ENCODE peak calls at places on chromosomes 7 and 10, in four cellular contexts. E, L, T and K are unnamed samples.

GRCh38 chr10:97805096-97805879 is 33.5 kb upstream of the SFRP5 start:
- DNase-seq in E (no peak), L (no peak), T (no peak), K (no peak)

GRCh38 chr10:100923580-100923979 is 10.8 kb downstream of the SLF2 start:
- DNase-seq in E (no peak), L (no peak), T (no peak), K (no peak)

GRCh38 chr7:150803161-150803860 is 2.7 kb downstream of the TMEM176A start:
- DNase-seq in E (no peak), L (no peak), T (no peak), K (no peak)

GRCh38 chr7:27199820-27200760 is at the start of gene HOXA13:
- DNase-seq in E (peak), L (peak), T (no peak), K (peak)

GRCh38 chr10:116000151-116000550 is 272.9 kb downstream of the GFRA1 start:
- DNase-seq in E (no peak), L (no peak), T (no peak), K (no peak)

GRCh38 chr7:44761207-44762161 is 12.8 kb downstream of the ZMIZ2 start:
- DNase-seq in E (peak), L (no peak), T (no peak), K (no peak)

GRCh38 chr7:150944066-150945042 is 33.8 kb downstream of the KCNH2 start:
- DNase-seq in E (no peak), L (no peak), T (no peak), K (no peak)

GRCh38 chr7:4134204-4134603 is 547.9 kb upstream of the FOXK1 start:
- DNase-seq in E (no peak), L (no peak), T (no peak), K (no peak)

GRCh38 chr7:116741625-116742316 is 69.8 kb downstream of the MET start:
- DNase-seq in E (no peak), L (no peak), T (peak), K (no peak)

GRCh38 chr7:67502929-67503328 is 506.3 kb downstream of the TYW1 start:
- DNase-seq in E (no peak), L (no peak), T (no peak), K (no peak)

GRCh38 chr7:32580646-32581045 is 85.4 kb downstream of the AVL9 start:
- DNase-seq in E (no peak), L (no peak), T (no peak), K (no peak)

GRCh38 chr10:78744521-78745090 is 324.2 kb upstream of the ZMIZ1 start:
- DNase-seq in E (no peak), L (no peak), T (no peak), K (no peak)

GRCh38 chr10:13882112-13882711 is 295.4 kb downstream of the PRPF18 start:
- DNase-seq in E (peak), L (peak), T (peak), K (peak)

GRCh38 chr7:9149499-9150082 is 716.2 kb downstream of the NXPH1 start:
- DNase-seq in E (no peak), L (no peak), T (no peak), K (no peak)

GRCh38 chr7:143381427-143382125 is 431 bp downstream of the ZYX start:
- DNase-seq in E (peak), L (no peak), T (peak), K (no peak)

GRCh38 chr7:91239171-91239604 is 25.0 kb upstream of the FZD1 start:
- DNase-seq in E (no peak), L (no peak), T (peak), K (no peak)

GRCh38 chr10:80598084-80598798 is 60.5 kb downstream of the SH2D4B start:
- DNase-seq in E (no peak), L (no peak), T (no peak), K (no peak)

GRCh38 chr10:116253716-116254115 is 19.3 kb downstream of the GFRA1 start:
- DNase-seq in E (no peak), L (no peak), T (no peak), K (no peak)

GRCh38 chr10:96699613-96700012 is 20.7 kb downstream of the PIK3AP1 start:
- DNase-seq in E (no peak), L (no peak), T (no peak), K (no peak)

GRCh38 chr10:93865794-93866193 is 28.0 kb upstream of the SLC35G1 start:
- DNase-seq in E (no peak), L (no peak), T (no peak), K (no peak)

GRCh38 chr7:78953090-78953489 is 500.4 kb downstream of the MAGI2 start:
- DNase-seq in E (no peak), L (no peak), T (peak), K (no peak)

GRCh38 chr10:96720422-96721206 is at the start of gene PIK3AP1:
- DNase-seq in E (peak), L (peak), T (no peak), K (peak)

GRCh38 chr7:45225560-45226335 is 68.2 kb downstream of the RAMP3 start:
- DNase-seq in E (no peak), L (no peak), T (no peak), K (peak)

GRCh38 chr7:27925573-27926201 is 185.7 kb downstream of the TAX1BP1 start:
- DNase-seq in E (no peak), L (no peak), T (no peak), K (no peak)

GRCh38 chr7:37312608-37313007 is 136.1 kb downstream of the ELMO1 start:
- DNase-seq in E (no peak), L (no peak), T (no peak), K (no peak)

GRCh38 chr7:107643407-107643806 is 17.2 kb upstream of the SLC26A4 start:
- DNase-seq in E (no peak), L (no peak), T (peak), K (no peak)

GRCh38 chr10:49631975-49632374 is 18.1 kb downstream of the CHAT start:
- DNase-seq in E (no peak), L (no peak), T (no peak), K (no peak)

GRCh38 chr10:79320785-79321493 is 26.3 kb upstream of the PPIF start:
- DNase-seq in E (no peak), L (no peak), T (peak), K (no peak)

GRCh38 chr10:62980697-62981495 is 152.2 kb upstream of the NRBF2 start:
- DNase-seq in E (no peak), L (no peak), T (no peak), K (no peak)

GRCh38 chr7:41641006-41641714 is 61.7 kb downstream of the INHBA start:
- DNase-seq in E (no peak), L (no peak), T (peak), K (no peak)

GRCh38 chr7:20219446-20220292 is 2.5 kb upstream of the MACC1 start:
- DNase-seq in E (peak), L (no peak), T (peak), K (no peak)

GRCh38 chr7:128243273-128243672 is 2.2 kb downstream of the LEP start:
- DNase-seq in E (no peak), L (no peak), T (no peak), K (no peak)

GRCh38 chr7:116588225-116588624 is 63.4 kb downstream of the CAV1 start:
- DNase-seq in E (no peak), L (no peak), T (peak), K (no peak)

GRCh38 chr7:151692721-151693120 is 173.0 kb upstream of the RHEB start:
- DNase-seq in E (peak), L (no peak), T (no peak), K (no peak)

GRCh38 chr7:35781767-35782515 is 18.9 kb upstream of the SEPTIN7 start:
- DNase-seq in E (no peak), L (no peak), T (no peak), K (no peak)

GRCh38 chr7:27184342-27185012 is 555 bp downstream of the HOXA11 start:
- DNase-seq in E (peak), L (no peak), T (peak), K (no peak)

GRCh38 chr7:7100432-7100849 is 81.9 kb upstream of the C1GALT1 start:
- DNase-seq in E (peak), L (peak), T (no peak), K (peak)
- H3K18ac ChIP-seq in E (peak), L (peak), T (no peak), K (peak)

GRCh38 chr10:72953687-72954086 is 919 bp downstream of the PLA2G12B start:
- DNase-seq in E (peak), L (peak), T (no peak), K (peak)

GRCh38 chr10:72952189-72952900 is 2.3 kb downstream of the PLA2G12B start:
- DNase-seq in E (no peak), L (no peak), T (no peak), K (no peak)

GRCh38 chr10:72951760-72952159 is 2.8 kb downstream of the PLA2G12B start:
- DNase-seq in E (no peak), L (no peak), T (no peak), K (no peak)

GRCh38 chr10:72954230-72954595 is 393 bp downstream of the PLA2G12B start:
- DNase-seq in E (no peak), L (no peak), T (no peak), K (no peak)

GRCh38 chr10:72952901-72953223 is 1.7 kb downstream of the PLA2G12B start:
- DNase-seq in E (no peak), L (no peak), T (no peak), K (no peak)
- H3K18ac ChIP-seq in E (no peak), L (no peak), T (no peak), K (peak)

GRCh38 chr7:80311313-80311712 is 176.7 kb downstream of the GNAI1 start:
- DNase-seq in E (no peak), L (no peak), T (no peak), K (no peak)

GRCh38 chr7:80312139-80312661 is 177.6 kb downstream of the GNAI1 start:
- DNase-seq in E (no peak), L (no peak), T (peak), K (no peak)

GRCh38 chr7:80313067-80313626 is 178.5 kb downstream of the GNAI1 start:
- DNase-seq in E (no peak), L (no peak), T (no peak), K (no peak)

GRCh38 chr7:80316811-80317210 is 182.2 kb downstream of the GNAI1 start:
- DNase-seq in E (no peak), L (no peak), T (no peak), K (no peak)

GRCh38 chr7:80313716-80314115 is 179.1 kb downstream of the GNAI1 start:
- DNase-seq in E (no peak), L (no peak), T (no peak), K (no peak)
- H3K18ac ChIP-seq in E (no peak), L (no peak), T (peak), K (no peak)

GRCh38 chr7:29255839-29256782 is 61.5 kb downstream of the CHN2 start:
- DNase-seq in E (no peak), L (no peak), T (no peak), K (no peak)

GRCh38 chr7:29255199-29255838 is 60.7 kb downstream of the CHN2 start:
- DNase-seq in E (no peak), L (no peak), T (no peak), K (no peak)

GRCh38 chr7:29262191-29262917 is 67.8 kb downstream of the CHN2 start:
- DNase-seq in E (no peak), L (no peak), T (no peak), K (no peak)

GRCh38 chr7:29254663-29255062 is 60.1 kb downstream of the CHN2 start:
- DNase-seq in E (no peak), L (no peak), T (no peak), K (no peak)

GRCh38 chr7:29258951-29259350 is 64.4 kb downstream of the CHN2 start:
- DNase-seq in E (no peak), L (no peak), T (no peak), K (no peak)
- H3K18ac ChIP-seq in E (no peak), L (no peak), T (no peak), K (no peak)

GRCh38 chr7:101243786-101244384 is 996 bp downstream of the FIS1 start:
- DNase-seq in E (peak), L (no peak), T (no peak), K (peak)
- H3K18ac ChIP-seq in E (no peak), L (no peak), T (peak), K (peak)

DNA sequence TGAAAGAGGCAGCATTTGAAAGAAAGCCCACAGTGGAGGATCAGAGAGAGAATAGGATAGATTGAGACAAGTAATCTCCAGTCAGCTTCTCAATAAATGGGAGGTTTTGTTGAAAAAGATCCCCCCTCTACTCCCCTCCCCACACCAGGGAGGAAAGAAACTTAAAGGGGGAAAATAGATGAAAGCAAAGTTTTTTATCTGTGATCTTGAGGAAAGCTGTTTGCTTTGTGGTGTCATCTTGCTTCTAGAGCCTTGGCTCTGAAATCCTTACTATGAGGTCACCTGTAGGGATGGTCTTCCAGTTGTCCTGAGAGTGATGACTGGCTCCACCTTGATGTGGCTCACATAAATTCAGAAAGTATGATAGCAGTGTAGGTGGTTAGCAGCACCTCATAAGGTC is at the start of gene SPAM1:
- DNase-seq in E (no peak), L (no peak), T (no peak), K (no peak)
- H3K18ac ChIP-seq in E (no peak), L (no peak), T (no peak), K (no peak)

GRCh38 chr7:47709051-47709450 is 127.1 kb upstream of the TNS3 start:
- DNase-seq in E (no peak), L (no peak), T (no peak), K (no peak)
- H3K18ac ChIP-seq in E (no peak), L (peak), T (no peak), K (no peak)

DNA sequence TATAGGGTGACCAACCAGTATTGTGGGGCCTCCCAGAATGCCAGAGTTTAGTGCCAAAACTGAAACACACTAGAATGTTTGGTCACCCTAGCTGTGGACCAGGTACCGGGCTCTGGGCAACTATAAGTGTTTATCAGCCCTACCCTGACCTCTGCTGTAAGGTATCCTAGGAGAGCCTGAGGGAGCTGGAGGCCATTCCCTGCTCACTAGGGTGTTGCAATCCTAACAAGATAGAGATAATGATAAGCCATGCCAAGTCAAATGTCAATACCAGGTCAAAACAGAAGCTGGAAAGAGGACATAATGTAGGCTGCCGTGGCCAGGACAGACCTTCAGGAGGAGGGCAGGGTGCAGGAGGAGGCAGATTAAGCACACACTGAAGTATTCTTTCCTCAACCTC is 151.8 kb downstream of the KCNMA1 start:
- DNase-seq in E (no peak), L (no peak), T (no peak), K (no peak)
- H3K18ac ChIP-seq in E (no peak), L (no peak), T (no peak), K (no peak)